ENCODE peak calls at places on chromosomes 5 and 9, in eight cellular contexts. R is GM13977, E is pancreas, O is HCT116, M is GM23338, U is AG04450, L is lung, T is mammary epithelial cell. Q is an unnamed sample.

GRCh38 chr9:123267481-123268239 is 726 bp downstream of the STRBP start:
- DNase-seq in T (no peak), E (peak), U (no peak), L (peak), M (peak), R (peak), O (no peak), Q (no peak)

GRCh38 chr5:92309336-92309991 is 926.3 kb upstream of the ARRDC3 start:
- DNase-seq in E (no peak), M (peak), O (peak), R (peak), U (no peak), T (peak), L (no peak), Q (peak)

GRCh38 chr5:164175083-164175482 is 669.7 kb downstream of the MAT2B start:
- DNase-seq in T (peak), O (no peak), M (no peak), E (no peak), R (no peak), L (no peak), U (no peak), Q (peak)

GRCh38 chr9:75866273-75866871 is 24.1 kb upstream of the PCSK5 start:
- DNase-seq in U (no peak), O (peak), E (no peak), R (peak), M (peak), T (peak), L (peak), Q (peak)

GRCh38 chr5:89421035-89421434 is 538.1 kb upstream of the MEF2C start:
- DNase-seq in U (no peak), O (no peak), E (no peak), L (no peak), T (peak), M (no peak), R (peak), Q (peak)

GRCh38 chr5:132830436-132831094 is at the start of gene SHROOM1:
- DNase-seq in E (peak), R (peak), U (no peak), M (peak), O (peak), T (peak), L (peak), Q (peak)

GRCh38 chr5:17966636-17967402 is 332.6 kb downstream of the TAF11L14 start:
- DNase-seq in L (no peak), R (no peak), U (no peak), T (peak), E (no peak), M (no peak), O (no peak), Q (no peak)

GRCh38 chr5:176837707-176838115 is 27.4 kb downstream of the UNC5A start:
- DNase-seq in O (peak), E (peak), R (peak), U (peak), M (peak), T (peak), L (peak), Q (peak)

GRCh38 chr9:69180670-69181069 is 6.6 kb downstream of the TJP2 start:
- DNase-seq in U (peak), T (peak), O (peak), E (no peak), M (no peak), L (peak), R (no peak), Q (peak)

GRCh38 chr5:123483446-123484077 is 28.4 kb upstream of the CSNK1G3 start:
- DNase-seq in M (no peak), L (no peak), O (no peak), T (no peak), E (no peak), R (no peak), U (no peak), Q (no peak)

GRCh38 chr5:116763987-116764866 is 189.6 kb upstream of the SEMA6A start:
- DNase-seq in U (no peak), O (no peak), E (no peak), L (no peak), M (no peak), R (peak), T (peak), Q (no peak)

GRCh38 chr9:93297659-93298497 is 113.9 kb downstream of the WNK2 start:
- DNase-seq in R (no peak), T (no peak), E (peak), O (no peak), L (no peak), M (peak), U (no peak), Q (no peak)
- TF ChIP-seq CTCF in R (no peak), T (no peak), E (no peak), O (no peak), L (no peak), M (peak), U (no peak), Q (no peak)

GRCh38 chr9:134399435-134400056 is 73.3 kb downstream of the RXRA start:
- DNase-seq in M (peak), L (no peak), O (peak), E (no peak), R (no peak), U (no peak), T (no peak), Q (peak)
- TF ChIP-seq CTCF in M (peak), L (no peak), O (no peak), E (peak), R (peak), U (peak), T (peak), Q (peak)

GRCh38 chr5:26329562-26330189 is 708.7 kb downstream of the CDH9 start:
- DNase-seq in L (no peak), O (no peak), T (no peak), M (peak), U (no peak), E (no peak), R (no peak), Q (no peak)
- TF ChIP-seq CTCF in L (no peak), O (no peak), T (peak), M (peak), U (no peak), E (no peak), R (peak), Q (peak)

GRCh38 chr9:105206821-105207699 is 37.4 kb upstream of the SLC44A1 start:
- DNase-seq in T (no peak), U (no peak), O (no peak), M (no peak), R (no peak), L (no peak), E (no peak), Q (peak)
- TF ChIP-seq CTCF in T (no peak), U (no peak), O (no peak), M (no peak), R (no peak), L (no peak), E (no peak), Q (no peak)

Q was measured in fibroblast of the aortic adventitia.